ENCODE peak calls at places on chromosomes 6 and 20, in four cellular contexts. F is heart right ventricle, U is HS-27A, N is SK-N-SH. Q is an unnamed sample.
A peak's percentile ranks its signal among the peaks of the same experiment; 100 is the strongest.

GRCh38 chr6:82570083-82570482 is 206.5 kb downstream of the TPBG start:
- DNase-seq in F (no peak), U (no peak), N (peak; percentile 42), Q (no peak)

GRCh38 chr6:119308048-119308570 is 41.5 kb downstream of the MAN1A1 start:
- DNase-seq in F (no peak), U (peak; percentile 60), N (no peak), Q (peak; percentile 61)

GRCh38 chr6:81996414-81996813 is 243.9 kb upstream of the TENT5A start:
- DNase-seq in F (no peak), U (no peak), N (no peak), Q (no peak)

GRCh38 chr6:30615958-30616810 is 859 bp downstream of the PPP1R10 start:
- DNase-seq in F (no peak), U (no peak), N (no peak), Q (no peak)

GRCh38 chr6:20953019-20953418 is 418.8 kb downstream of the CDKAL1 start:
- DNase-seq in F (no peak), U (no peak), N (peak; percentile 37), Q (no peak)

GRCh38 chr6:81901589-81901988 is 149.1 kb upstream of the TENT5A start:
- DNase-seq in F (peak; percentile 40), U (no peak), N (no peak), Q (no peak)

GRCh38 chr20:62839816-62840215 is 21.8 kb downstream of the TCFL5 start:
- DNase-seq in F (no peak), U (no peak), N (no peak), Q (no peak)

GRCh38 chr6:158011980-158012566 is 30.4 kb downstream of the SYNJ2 start:
- DNase-seq in F (no peak), U (no peak), N (no peak), Q (no peak)

GRCh38 chr6:73339340-73339739 is 14.7 kb downstream of the DPPA5 start:
- DNase-seq in F (no peak), U (no peak), N (no peak), Q (no peak)

GRCh38 chr20:17827759-17828559 is 128.2 kb downstream of the BANF2 start:
- DNase-seq in F (no peak), U (no peak), N (no peak), Q (no peak)

GRCh38 chr20:54714817-54715216 is 239.4 kb downstream of the DOK5 start:
- DNase-seq in F (no peak), U (no peak), N (no peak), Q (no peak)

GRCh38 chr20:20364747-20365558 is 3.0 kb upstream of the INSM1 start:
- DNase-seq in F (no peak), U (no peak), N (no peak), Q (no peak)

GRCh38 chr6:36075656-36076055 is 48.0 kb downstream of the MAPK14 start:
- DNase-seq in F (no peak), U (no peak), N (peak; percentile 8), Q (no peak)

Q was measured in amniotic stem cell.